ENCODE peak calls at places on chromosomes 4 and X, in nine cellular contexts. L is activated T-cell treated with anti-CD3 and anti-CD28 coated beads, Interleukin-2, amount 50 U/mL, for 48 hours; Y is stimulated activated CD4-positive, alpha-beta T cell treated with anti-CD3 and anti-CD28 coated beads, TNF-alpha, amount 100 ng/mL, for 48 hours; C is cardiac fibroblast; M is right atrium auricular region; X is T-helper 9 cell; J is H54; Q is M059J; P is substantia nigra. A is an unnamed sample.

GRCh38 chr4:1866095-1866755 is 5.0 kb upstream of the NSD2 start:
- DNase-seq in L (no peak), Y (no peak), C (no peak), M (no peak), X (no peak), J (no peak), Q (no peak), P (no peak), A (no peak)

GRCh38 chr4:1985287-1985686 is 23.5 kb downstream of the NELFA start:
- DNase-seq in L (no peak), Y (no peak), C (no peak), M (no peak), X (no peak), J (no peak), Q (no peak), P (no peak), A (no peak)

GRCh38 chrX:87661761-87662160 is 144.2 kb downstream of the KLHL4 start:
- DNase-seq in L (no peak), Y (no peak), C (peak; percentile 20), M (no peak), X (no peak), J (no peak), Q (no peak), P (no peak), A (no peak)

GRCh38 chrX:3280706-3281105 is 65.7 kb downstream of the MXRA5 start:
- DNase-seq in L (no peak), Y (no peak), C (no peak), M (no peak), X (no peak), J (no peak), Q (peak; percentile 71), P (no peak), A (no peak)

GRCh38 chr4:174503079-174503724 is 19.1 kb downstream of the HPGD start:
- DNase-seq in L (no peak), Y (no peak), C (peak; percentile 31), M (no peak), X (no peak), J (no peak), Q (peak; percentile 26), P (no peak), A (peak; percentile 71)

GRCh38 chrX:123357941-123358340 is 173.9 kb downstream of the GRIA3 start:
- DNase-seq in L (no peak), Y (no peak), C (no peak), M (no peak), X (no peak), J (no peak), Q (no peak), P (no peak), A (no peak)

GRCh38 chrX:1720826-1721225 is 106.0 kb downstream of the ASMT start:
- DNase-seq in L (no peak), Y (no peak), C (no peak), M (no peak), X (no peak), J (no peak), Q (peak; percentile 79), P (no peak), A (peak; percentile 9)

GRCh38 chr4:8215001-8215427 is 15.9 kb downstream of the SH3TC1 start:
- DNase-seq in L (no peak), Y (no peak), C (peak; percentile 87), M (no peak), X (no peak), J (peak; percentile 70), Q (peak; percentile 59), P (no peak), A (peak; percentile 72)

GRCh38 chrX:115344885-115345653 is 55.6 kb downstream of the LUZP4 start:
- DNase-seq in L (no peak), Y (no peak), C (peak; percentile 97), M (peak; percentile 93), X (no peak), J (peak; percentile 77), Q (peak; percentile 99), P (peak; percentile 60), A (peak; percentile 95)

GRCh38 chr4:52234539-52235174 is 183.6 kb downstream of the SPATA18 start:
- DNase-seq in L (no peak), Y (no peak), C (peak; percentile 49), M (no peak), X (no peak), J (peak; percentile 3), Q (peak; percentile 9), P (no peak), A (peak; percentile 10)

GRCh38 chr4:78829296-78829695 is 53.1 kb downstream of the BMP2K start:
- DNase-seq in L (no peak), Y (no peak), C (no peak), M (no peak), X (no peak), J (no peak), Q (no peak), P (no peak), A (no peak)

GRCh38 chr4:8461086-8461485 is 20.5 kb downstream of the TRMT44 start:
- DNase-seq in L (no peak), Y (no peak), C (no peak), M (no peak), X (no peak), J (no peak), Q (no peak), P (no peak), A (no peak)

GRCh38 chr4:1655676-1656075 is 28.4 kb downstream of the FAM53A start:
- DNase-seq in L (no peak), Y (no peak), C (no peak), M (no peak), X (no peak), J (no peak), Q (no peak), P (no peak), A (no peak)

GRCh38 chr4:128917781-128918180 is 108.3 kb downstream of the JADE1 start:
- DNase-seq in L (no peak), Y (no peak), C (no peak), M (no peak), X (no peak), J (no peak), Q (no peak), P (no peak), A (no peak)

GRCh38 chrX:40154853-40155616 is 57.3 kb upstream of the BCOR start:
- DNase-seq in L (no peak), Y (no peak), C (peak; percentile 63), M (peak; percentile 85), X (no peak), J (no peak), Q (peak; percentile 44), P (peak; percentile 39), A (peak; percentile 38)

GRCh38 chr4:159370316-159370715 is 267.4 kb downstream of the RAPGEF2 start:
- DNase-seq in L (no peak), Y (no peak), C (no peak), M (no peak), X (no peak), J (no peak), Q (no peak), P (no peak), A (no peak)

GRCh38 chr4:53421791-53422190 is 44.4 kb downstream of the FIP1L1 start:
- DNase-seq in L (no peak), Y (no peak), C (no peak), M (no peak), X (no peak), J (no peak), Q (no peak), P (no peak), A (no peak)

GRCh38 chr4:86338989-86339388 is 20.9 kb downstream of the MAPK10 start:
- DNase-seq in L (no peak), Y (no peak), C (peak; percentile 78), M (peak; percentile 68), X (no peak), J (peak; percentile 20), Q (peak; percentile 95), P (no peak), A (peak; percentile 94)

GRCh38 chrX:39576081-39576701 is 521.6 kb downstream of the BCOR start:
- DNase-seq in L (no peak), Y (no peak), C (no peak), M (no peak), X (no peak), J (no peak), Q (peak; percentile 27), P (peak; percentile 8), A (no peak)

GRCh38 chr4:132646186-132646585 is 502.9 kb upstream of the PCDH10 start:
- DNase-seq in L (no peak), Y (no peak), C (no peak), M (no peak), X (no peak), J (no peak), Q (peak; percentile 6), P (no peak), A (no peak)

GRCh38 chr4:189059996-189060570 is 880.6 kb upstream of the FRG1 start:
- DNase-seq in L (no peak), Y (no peak), C (peak; percentile 1), M (no peak), X (no peak), J (no peak), Q (no peak), P (no peak), A (peak; percentile 27)

GRCh38 chr4:38717604-38718003 is 53.6 kb downstream of the KLF3 start:
- DNase-seq in L (no peak), Y (no peak), C (peak; percentile 38), M (no peak), X (no peak), J (no peak), Q (no peak), P (no peak), A (no peak)

GRCh38 chrX:7027071-7027470 is 120.4 kb upstream of the STS start:
- DNase-seq in L (no peak), Y (no peak), C (no peak), M (no peak), X (no peak), J (no peak), Q (no peak), P (no peak), A (no peak)

GRCh38 chrX:108701633-108702032 is 34.7 kb downstream of the IRS4 start:
- DNase-seq in L (no peak), Y (no peak), C (no peak), M (no peak), X (no peak), J (no peak), Q (no peak), P (no peak), A (no peak)

GRCh38 chrX:34130980-34131744 is 952 bp downstream of the FAM47A start:
- DNase-seq in L (no peak), Y (no peak), C (no peak), M (no peak), X (no peak), J (no peak), Q (no peak), P (no peak), A (no peak)

GRCh38 chr4:148757171-148757570 is 315.0 kb upstream of the NR3C2 start:
- DNase-seq in L (no peak), Y (no peak), C (no peak), M (no peak), X (no peak), J (no peak), Q (no peak), P (no peak), A (no peak)

GRCh38 chrX:119759333-119759766 is 962 bp downstream of the SOWAHD start:
- DNase-seq in L (no peak), Y (no peak), C (no peak), M (no peak), X (no peak), J (no peak), Q (no peak), P (no peak), A (no peak)

GRCh38 chrX:129925305-129926092 is 19.5 kb downstream of the UTP14A start:
- DNase-seq in L (peak; percentile 68), Y (peak; percentile 55), C (peak; percentile 88), M (peak; percentile 82), X (peak; percentile 49), J (no peak), Q (peak; percentile 72), P (peak; percentile 45), A (peak; percentile 69)

GRCh38 chr4:139142980-139143379 is 34.0 kb downstream of the ELF2 start:
- DNase-seq in L (no peak), Y (no peak), C (no peak), M (no peak), X (no peak), J (no peak), Q (no peak), P (peak; percentile 7), A (peak; percentile 62)

GRCh38 chr4:69849969-69850368 is 10.0 kb downstream of the SULT1E1 start:
- DNase-seq in L (no peak), Y (no peak), C (no peak), M (no peak), X (no peak), J (no peak), Q (no peak), P (no peak), A (no peak)

A was measured in LHCN-M2.